ENCODE peak calls at places on chromosomes 1 and 21, in six cellular contexts. Y is stimulated activated naive CD8-positive, alpha-beta T cell treated with anti-CD3 and anti-CD28 coated beads, Interleukin-15, amount 100 ng/mL, for 72 hours; N is T-helper 17 cell; R is choroid plexus epithelial cell; W is NCI-H1092 treated with DMSO at 0.1 percent for 48 hours; O is WTC11. G is an unnamed sample.

GRCh38 chr1:13965770-13966398 is 265.9 kb downstream of the PRDM2 start:
- DNase-seq in N (no peak), O (peak), R (peak), W (peak), Y (no peak), G (peak)

GRCh38 chr1:10528066-10529014 is 53.6 kb downstream of the PEX14 start:
- DNase-seq in W (peak), O (no peak), Y (no peak), N (no peak), R (peak), G (peak)

GRCh38 chr1:46094454-46094853 is 38.0 kb downstream of the PIK3R3 start:
- DNase-seq in N (no peak), Y (no peak), W (no peak), O (no peak), R (no peak), G (no peak)

GRCh38 chr1:61741682-61742619 is at the start of gene PATJ:
- DNase-seq in W (peak), N (peak), Y (peak), O (peak), R (peak), G (peak)

GRCh38 chr1:6108476-6108875 is 62.8 kb downstream of the KCNAB2 start:
- DNase-seq in N (no peak), Y (no peak), R (no peak), W (no peak), O (no peak), G (no peak)

GRCh38 chr1:78377356-78377928 is 113.3 kb upstream of the PTGFR start:
- DNase-seq in R (peak), W (no peak), N (no peak), O (no peak), Y (no peak), G (no peak)

GRCh38 chr1:118290571-118290970 is 105.5 kb upstream of the SPAG17 start:
- DNase-seq in Y (no peak), O (no peak), W (no peak), R (no peak), N (no peak), G (no peak)

GRCh38 chr1:62377043-62377562 is 57.9 kb upstream of the KANK4 start:
- DNase-seq in N (no peak), R (no peak), O (no peak), W (peak), Y (no peak), G (no peak)

GRCh38 chr1:160376525-160377131 is 9.8 kb downstream of the NHLH1 start:
- DNase-seq in N (no peak), O (no peak), R (peak), W (peak), Y (peak), G (peak)

GRCh38 chr1:185670187-185670627 is 64.0 kb upstream of the HMCN1 start:
- DNase-seq in W (peak), N (peak), R (peak), O (peak), Y (peak), G (peak)

GRCh38 chr1:234919061-234919755 is 209.4 kb downstream of the TOMM20 start:
- DNase-seq in R (no peak), W (no peak), N (no peak), Y (no peak), O (no peak), G (no peak)

GRCh38 chr1:153945131-153945794 is 1.3 kb downstream of the DENND4B start:
- DNase-seq in W (no peak), R (peak), O (no peak), N (peak), Y (peak), G (no peak)

GRCh38 chr1:31861346-31861745 is 45.5 kb upstream of the SPOCD1 start:
- DNase-seq in O (no peak), Y (no peak), N (no peak), W (no peak), R (no peak), G (no peak)

GRCh38 chr1:156204686-156205085 is 8.1 kb upstream of the PMF1 start:
- DNase-seq in N (no peak), R (no peak), O (no peak), W (no peak), Y (no peak), G (no peak)

GRCh38 chr1:116038679-116039078 is 62.4 kb downstream of the SLC22A15 start:
- DNase-seq in O (no peak), Y (no peak), R (no peak), W (no peak), N (no peak), G (no peak)

GRCh38 chr1:223031690-223032601 is 111.1 kb downstream of the TLR5 start:
- DNase-seq in N (no peak), R (no peak), Y (no peak), O (no peak), W (no peak), G (peak)

GRCh38 chr21:42079008-42079938 is 8.2 kb downstream of the UMODL1 start:
- DNase-seq in W (no peak), O (no peak), Y (no peak), N (no peak), R (no peak), G (no peak)

G was measured in A172.